ENCODE peak calls at places on chromosomes 7 and 10, in ten cellular contexts. Z is coronary artery, G is IMR-90, D is lower lobe of right lung, R is type B pancreatic cell, T is Calu3, Q is foreskin fibroblast, Y is H9, F is fibroblast of pulmonary artery, W is ovary. H is an unnamed sample.

GRCh38 chr7:139086454-139086853 is 23.1 kb downstream of the ZC3HAV1 start:
- DNase-seq in D (no peak), R (no peak), F (no peak), T (no peak), Q (no peak), Z (no peak), Y (no peak), W (no peak), G (no peak), H (no peak)

GRCh38 chr10:100014129-100014762 is 4.5 kb upstream of the DNMBP start:
- DNase-seq in R (no peak), W (no peak), G (no peak), F (no peak), T (no peak), Y (no peak), Q (no peak), Z (no peak), D (no peak), H (no peak)

GRCh38 chr7:86904949-86905834 is 154.3 kb downstream of the ELAPOR2 start:
- DNase-seq in D (no peak), R (no peak), W (no peak), Z (no peak), G (peak; percentile 10), Q (peak; percentile 16), Y (no peak), F (peak; percentile 42), T (peak; percentile 37), H (no peak)

GRCh38 chr10:87058171-87058570 is 36.5 kb downstream of the GLUD1 start:
- DNase-seq in D (no peak), F (no peak), R (no peak), W (no peak), T (no peak), Z (no peak), Y (no peak), G (no peak), Q (no peak), H (no peak)

GRCh38 chr7:27071622-27072390 is 24.0 kb downstream of the HOXA1 start:
- DNase-seq in G (no peak), Z (no peak), T (no peak), Y (no peak), W (no peak), F (no peak), Q (no peak), D (no peak), R (no peak), H (no peak)

GRCh38 chr10:43795093-43795492 is 146.4 kb upstream of the ZNF32 start:
- DNase-seq in D (no peak), G (no peak), F (no peak), Z (no peak), Y (no peak), R (no peak), W (no peak), T (no peak), Q (no peak), H (no peak)

GRCh38 chr10:1185911-1186692 is 129.9 kb downstream of the WDR37 start:
- DNase-seq in W (no peak), G (no peak), Y (no peak), D (peak; percentile 32), F (no peak), R (no peak), Q (no peak), Z (no peak), T (no peak), H (peak; percentile 6)

GRCh38 chr10:1708746-1709145 is 28.6 kb downstream of the ADARB2 start:
- DNase-seq in R (no peak), W (no peak), Y (no peak), T (no peak), G (no peak), F (no peak), Z (peak; percentile 50), Q (no peak), D (no peak), H (no peak)

GRCh38 chr10:94138391-94138790 is 144.7 kb downstream of the PLCE1 start:
- DNase-seq in T (no peak), W (no peak), Q (peak; percentile 41), Z (no peak), R (no peak), F (peak; percentile 4), Y (no peak), G (peak; percentile 87), D (no peak), H (no peak)

GRCh38 chr10:31947144-31947926 is 18.7 kb upstream of the ARHGAP12 start:
- DNase-seq in Z (no peak), F (peak; percentile 93), W (peak; percentile 52), G (peak; percentile 95), Y (no peak), R (no peak), T (peak; percentile 53), Q (peak; percentile 88), D (no peak), H (no peak)
- TF ChIP-seq CTCF in Z (peak; percentile 43), F (peak; percentile 57), W (peak; percentile 48), G (peak; percentile 53), Y (no peak), R (peak; percentile 49), T (no peak), Q (no peak), D (peak; percentile 45), H (no peak)

GRCh38 chr7:76089865-76090495 is 42.1 kb downstream of the MDH2 start:
- DNase-seq in Q (no peak), F (no peak), Z (no peak), T (peak; percentile 60), D (no peak), R (no peak), Y (no peak), W (no peak), G (no peak), H (no peak)
- TF ChIP-seq CTCF in Q (no peak), F (no peak), Z (no peak), T (no peak), D (no peak), R (no peak), Y (no peak), W (no peak), G (no peak), H (no peak)

DNA sequence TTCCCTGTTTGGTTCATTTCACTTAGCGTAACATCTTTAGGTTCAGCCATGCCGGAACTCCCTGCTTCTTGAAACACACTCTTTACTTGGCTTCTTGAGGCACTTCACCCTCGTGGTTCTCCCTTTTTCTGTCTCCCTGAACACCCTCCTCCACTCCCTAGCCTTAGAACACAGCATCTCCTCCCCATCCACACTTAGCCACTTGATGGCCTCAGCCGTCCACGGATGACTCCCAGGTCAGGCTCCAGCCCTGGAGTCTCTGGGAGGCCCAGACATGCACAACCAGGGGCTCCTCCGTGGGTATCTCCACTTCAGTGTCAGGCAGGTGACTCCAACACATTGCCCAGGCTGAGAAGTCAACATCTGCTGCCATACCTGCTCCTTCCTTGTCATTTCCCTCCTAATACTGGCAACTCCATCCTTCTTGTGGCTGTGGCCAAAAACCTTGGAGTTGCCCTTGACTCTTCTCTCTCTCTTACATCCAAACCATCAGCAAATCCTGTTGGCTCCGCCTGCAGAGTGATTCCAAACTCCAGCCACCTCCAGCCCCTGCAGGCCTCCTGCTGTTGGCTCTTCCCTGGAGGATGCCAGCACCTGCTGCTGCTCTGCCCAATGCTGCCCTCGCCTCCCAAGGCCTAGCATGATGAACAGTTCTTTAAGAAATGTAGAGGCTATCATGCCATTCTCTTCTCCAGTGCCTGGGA is 8.4 kb upstream of the INMT start:
- DNase-seq in F (peak; percentile 68), W (peak; percentile 55), G (peak; percentile 35), D (no peak), Z (no peak), Q (peak; percentile 54), R (no peak), Y (no peak), T (peak; percentile 49), H (no peak)
- TF ChIP-seq CTCF in F (peak; percentile 54), W (no peak), G (peak; percentile 50), D (peak; percentile 34), Z (no peak), Q (peak; percentile 48), R (no peak), Y (peak; percentile 19), T (no peak), H (no peak)

GRCh38 chr7:92848441-92848840 is 12.1 kb upstream of the CDK6 start:
- DNase-seq in Z (no peak), G (no peak), D (no peak), T (no peak), Y (no peak), F (no peak), Q (no peak), W (no peak), R (no peak), H (no peak)
- TF ChIP-seq CTCF in Z (no peak), G (no peak), D (no peak), T (no peak), Y (no peak), F (no peak), Q (no peak), W (no peak), R (no peak), H (no peak)

GRCh38 chr10:21032587-21033319 is 135.6 kb upstream of the NEBL start:
- DNase-seq in W (no peak), Y (no peak), Z (no peak), G (no peak), F (no peak), D (no peak), Q (no peak), T (no peak), R (no peak), H (no peak)
- TF ChIP-seq CTCF in W (no peak), Y (no peak), Z (no peak), G (no peak), F (no peak), D (no peak), Q (no peak), T (no peak), R (no peak), H (no peak)

DNA sequence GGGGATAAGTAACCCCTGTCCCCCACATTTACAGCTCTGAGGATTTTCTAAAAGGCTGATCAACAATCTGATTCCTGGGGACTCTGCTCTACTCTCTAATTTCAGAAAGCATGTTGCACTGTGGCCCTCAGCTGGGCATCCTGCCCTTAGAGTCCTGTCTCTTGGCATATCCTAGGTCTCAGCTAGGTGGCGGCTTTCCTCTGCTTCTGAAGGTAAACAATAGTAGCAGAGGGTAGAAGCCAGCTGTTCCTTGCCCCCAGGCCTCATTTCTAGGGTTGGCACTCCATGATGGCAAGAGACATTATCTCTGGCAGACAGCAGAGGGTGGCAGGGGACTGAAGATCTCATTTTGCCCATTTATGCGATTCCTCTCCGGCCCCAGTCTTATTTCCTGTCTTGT is 77.0 kb downstream of the ADCYAP1R1 start:
- DNase-seq in G (no peak), F (no peak), Q (no peak), D (no peak), Z (no peak), T (peak; percentile 34), Y (no peak), R (no peak), W (no peak), H (no peak)
- TF ChIP-seq CTCF in G (no peak), F (no peak), Q (no peak), D (no peak), Z (no peak), T (peak; percentile 54), Y (peak; percentile 46), R (no peak), W (no peak), H (no peak)

H was measured in glutamatergic neuron.